ENCODE peak calls at places on chromosomes 5 and 9, in seven cellular contexts. J, R, G, W, O, M and V are unnamed samples. For H3K4me1, the result is how much of the 10 kb centered on the place peaks cover.

GRCh38 chr5:98639258-98639657 is 134.2 kb upstream of the RGMB start:
- DNase-seq in J (no peak), R (no peak), G (no peak), W (no peak), O (no peak), M (no peak), V (no peak)

GRCh38 chr9:21919377-21920362 is 74.5 kb downstream of the CDKN2A start:
- DNase-seq in J (no peak), R (no peak), G (no peak), W (no peak), O (no peak), M (no peak), V (no peak)

GRCh38 chr5:168393773-168394172 is 92.5 kb upstream of the RARS1 start:
- DNase-seq in J (no peak), R (no peak), G (no peak), W (no peak), O (no peak), M (no peak), V (no peak)

GRCh38 chr9:37466037-37466709 is 923 bp upstream of the ZBTB5 start:
- DNase-seq in J (peak), R (peak), G (peak), W (peak), O (peak), M (peak), V (peak)

GRCh38 chr9:130997925-130998595 is 10.9 kb upstream of the LAMC3 start:
- DNase-seq in J (peak), R (peak), G (peak), W (no peak), O (peak), M (peak), V (peak)

GRCh38 chr5:37208883-37209808 is 40.0 kb downstream of the CPLANE1 start:
- DNase-seq in J (peak), R (peak), G (no peak), W (peak), O (no peak), M (no peak), V (peak)

GRCh38 chr9:111429175-111429574 is 55.0 kb downstream of the ECPAS start:
- DNase-seq in J (no peak), R (no peak), G (no peak), W (no peak), O (no peak), M (no peak), V (no peak)

GRCh38 chr9:70073756-70074155 is 30.1 kb downstream of the MAMDC2 start:
- DNase-seq in J (no peak), R (no peak), G (no peak), W (no peak), O (no peak), M (no peak), V (no peak)

GRCh38 chr5:52786937-52787599 is 648 bp upstream of the ITGA1 start:
- DNase-seq in J (no peak), R (no peak), G (peak), W (peak), O (no peak), M (peak), V (no peak)

GRCh38 chr5:2754621-2755370 is 3.3 kb upstream of the IRX2 start:
- DNase-seq in J (no peak), R (no peak), G (no peak), W (no peak), O (peak), M (no peak), V (no peak)

GRCh38 chr5:141382469-141383294 is at the start of gene PCDHGA7:
- DNase-seq in J (no peak), R (no peak), G (no peak), W (no peak), O (no peak), M (peak), V (no peak)

GRCh38 chr5:14234204-14234603 is 91.1 kb downstream of the TRIO start:
- DNase-seq in J (no peak), R (no peak), G (no peak), W (no peak), O (no peak), M (peak), V (no peak)

GRCh38 chr5:91206734-91207133 is 176.4 kb downstream of the ARRDC3 start:
- DNase-seq in J (no peak), R (no peak), G (no peak), W (no peak), O (no peak), M (no peak), V (no peak)

GRCh38 chr5:87393331-87393730 is 19.4 kb downstream of the CCNH start:
- DNase-seq in J (no peak), R (no peak), G (no peak), W (no peak), O (no peak), M (peak), V (no peak)

GRCh38 chr9:1804128-1804865 is 210.8 kb upstream of the SMARCA2 start:
- DNase-seq in J (no peak), R (no peak), G (no peak), W (no peak), O (no peak), M (no peak), V (no peak)

GRCh38 chr5:102561894-102562760 is 63.3 kb upstream of the SLCO6A1 start:
- DNase-seq in J (no peak), R (peak), G (no peak), W (no peak), O (peak), M (peak), V (peak)

GRCh38 chr9:77975023-77975422 is 56.6 kb downstream of the GNAQ start:
- DNase-seq in J (no peak), R (no peak), G (no peak), W (no peak), O (no peak), M (no peak), V (no peak)

GRCh38 chr9:1718836-1719235 is 296.3 kb upstream of the SMARCA2 start:
- DNase-seq in J (no peak), R (no peak), G (no peak), W (no peak), O (no peak), M (no peak), V (no peak)

GRCh38 chr9:37426846-37427245 is 4.3 kb downstream of the GRHPR start:
- DNase-seq in J (no peak), R (no peak), G (no peak), W (no peak), O (no peak), M (no peak), V (no peak)

DNA sequence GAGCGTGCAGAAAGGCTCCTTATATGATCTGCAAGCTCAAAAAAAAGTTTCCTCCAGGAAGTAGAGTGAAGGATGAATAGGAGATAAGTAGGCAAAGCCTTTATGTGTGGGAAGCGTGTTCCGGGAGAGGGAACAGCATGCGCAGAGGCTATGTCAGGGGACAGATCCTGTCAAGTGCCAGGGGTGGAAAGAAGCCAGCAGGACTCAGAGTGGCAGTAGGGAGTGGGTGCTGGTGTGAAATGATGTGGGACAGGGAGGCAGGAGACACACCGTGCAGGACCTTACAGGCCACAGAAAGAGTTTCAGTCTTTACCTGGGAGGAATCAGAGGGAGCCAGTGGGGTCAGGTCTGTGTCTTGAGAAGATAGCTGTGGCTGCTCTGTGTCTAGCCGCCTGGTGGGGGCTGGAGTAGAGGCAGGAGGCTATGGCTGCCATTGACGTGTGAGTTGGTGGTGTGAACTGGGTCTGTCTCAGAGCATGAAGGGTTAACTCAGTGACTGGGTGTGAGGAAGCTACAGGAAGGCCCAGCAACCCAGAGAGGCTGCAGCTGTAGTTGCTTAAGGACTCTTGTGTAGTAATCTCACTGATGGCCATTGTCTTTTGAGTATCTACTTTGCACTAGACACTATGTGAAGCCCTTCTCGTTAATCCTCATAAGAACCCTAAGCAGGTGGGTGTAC is 71.3 kb downstream of the PPARGC1B start:
- DNase-seq in J (no peak), R (no peak), G (no peak), W (no peak), O (no peak), M (no peak), V (no peak)
- H3K4me1 ChIP-seq in J (under half), R (under half), G (under half), W (under half), O (under half), M (half or more), V (under half)

DNA sequence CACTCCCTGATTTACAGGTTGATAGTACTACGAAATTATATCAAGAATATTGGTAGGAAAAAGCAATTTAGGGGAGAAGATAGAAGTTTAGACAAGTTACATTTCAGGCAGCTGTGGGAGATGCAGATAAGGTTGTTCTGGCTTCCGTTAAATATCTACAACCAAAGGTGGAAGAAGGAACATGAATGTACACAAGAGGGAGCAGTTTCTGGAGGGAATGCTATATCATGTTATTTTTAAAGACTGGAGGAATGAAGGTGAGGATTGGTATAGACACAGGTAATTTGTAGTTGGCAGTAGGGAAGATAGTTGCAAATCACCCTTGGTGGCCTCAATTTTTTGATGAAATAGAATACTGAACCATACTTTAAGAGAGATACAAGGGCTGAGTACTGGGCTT is 187.3 kb upstream of the NMUR2 start:
- DNase-seq in J (no peak), R (no peak), G (no peak), W (no peak), O (no peak), M (peak), V (no peak)
- TF ChIP-seq CTCF in J (no peak), R (no peak), G (no peak), W (no peak), O (no peak), M (no peak), V (no peak)

DNA sequence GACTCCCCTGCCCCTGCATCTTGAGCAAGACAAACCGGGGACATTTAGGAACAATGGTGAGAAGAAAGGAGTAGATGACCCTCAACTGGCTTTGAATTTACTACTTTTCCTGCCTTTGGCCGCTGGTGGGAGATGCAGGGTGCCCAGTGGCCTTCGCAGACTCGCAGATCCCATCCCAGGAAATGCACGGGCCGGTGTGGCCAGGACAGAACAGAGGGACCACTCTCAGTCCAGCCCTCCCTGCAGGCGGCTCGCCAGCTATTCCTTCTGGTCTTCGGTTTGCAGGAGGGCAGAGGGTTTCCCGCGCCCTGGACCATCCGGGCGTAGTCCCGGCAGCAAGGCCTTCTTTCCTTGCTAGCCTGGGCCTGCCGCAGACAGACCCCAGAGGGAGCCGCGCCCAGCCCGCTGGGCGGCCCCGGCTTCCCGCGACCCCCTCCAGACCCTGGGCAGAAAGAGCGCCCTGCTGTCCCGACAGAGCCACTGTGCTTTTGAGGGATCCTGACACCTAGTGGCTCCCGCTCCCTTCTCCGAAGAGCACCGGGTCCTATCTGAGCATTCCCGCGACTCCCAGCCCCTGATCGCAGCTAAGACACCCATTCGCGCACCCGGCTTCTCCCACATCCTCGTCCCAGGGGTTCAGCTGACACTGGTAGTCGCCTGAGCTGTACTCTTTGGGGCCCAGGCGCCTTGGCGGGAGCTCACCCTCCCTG is 1.2 kb downstream of the CFAP90 start:
- DNase-seq in J (peak), R (no peak), G (no peak), W (no peak), O (peak), M (peak), V (peak)
- H3K4me3 ChIP-seq in J (peak), R (peak), G (peak), W (peak), O (peak), M (peak), V (peak)

GRCh38 chr5:55991768-55992486 is 2.8 kb downstream of the IL6ST start:
- DNase-seq in J (no peak), R (no peak), G (no peak), W (no peak), O (no peak), M (no peak), V (no peak)
- H3K4me1 ChIP-seq in J (under half), R (half or more), G (under half), W (under half), O (under half), M (under half), V (under half)

DNA sequence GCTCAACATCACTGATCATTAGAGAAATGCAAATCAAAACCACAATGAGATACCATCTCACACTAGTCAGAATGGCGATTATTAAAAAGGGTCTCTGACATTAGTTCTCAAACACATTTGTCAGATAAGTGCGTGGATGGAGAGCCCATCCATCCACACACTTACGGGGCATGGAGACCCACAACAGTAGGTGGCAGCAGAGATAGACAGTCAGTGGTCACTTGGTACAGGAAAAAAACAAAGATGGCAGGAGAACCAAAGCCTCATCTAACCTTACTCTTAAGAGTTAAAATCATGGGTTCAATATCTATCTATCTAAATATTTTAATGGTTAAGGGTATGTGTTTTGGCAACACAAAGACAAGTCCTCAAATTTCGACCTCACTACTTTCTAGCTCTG is 1378.7 kb upstream of the C9orf72 start:
- DNase-seq in J (no peak), R (no peak), G (no peak), W (no peak), O (no peak), M (peak), V (peak)
- TF ChIP-seq CTCF in J (no peak), R (no peak), G (no peak), W (no peak), O (peak), M (no peak), V (peak)

GRCh38 chr5:88692979-88693932 is 189.7 kb downstream of the MEF2C start:
- DNase-seq in J (no peak), R (no peak), G (no peak), W (no peak), O (no peak), M (no peak), V (no peak)
- H3K4me3 ChIP-seq in J (no peak), R (peak), G (no peak), W (no peak), O (no peak), M (no peak), V (no peak)

GRCh38 chr9:137199411-137200121 is 975 bp downstream of the TPRN start:
- DNase-seq in J (no peak), R (no peak), G (no peak), W (no peak), O (no peak), M (no peak), V (no peak)

GRCh38 chr9:137201205-137201868 is 796 bp upstream of the TPRN start:
- DNase-seq in J (no peak), R (no peak), G (no peak), W (no peak), O (no peak), M (no peak), V (no peak)

GRCh38 chr9:137198051-137198747 is 2.3 kb downstream of the TPRN start:
- DNase-seq in J (no peak), R (no peak), G (peak), W (no peak), O (peak), M (no peak), V (no peak)

GRCh38 chr9:137198748-137199276 is 1.7 kb downstream of the TPRN start:
- DNase-seq in J (no peak), R (no peak), G (peak), W (no peak), O (no peak), M (no peak), V (no peak)

DNA sequence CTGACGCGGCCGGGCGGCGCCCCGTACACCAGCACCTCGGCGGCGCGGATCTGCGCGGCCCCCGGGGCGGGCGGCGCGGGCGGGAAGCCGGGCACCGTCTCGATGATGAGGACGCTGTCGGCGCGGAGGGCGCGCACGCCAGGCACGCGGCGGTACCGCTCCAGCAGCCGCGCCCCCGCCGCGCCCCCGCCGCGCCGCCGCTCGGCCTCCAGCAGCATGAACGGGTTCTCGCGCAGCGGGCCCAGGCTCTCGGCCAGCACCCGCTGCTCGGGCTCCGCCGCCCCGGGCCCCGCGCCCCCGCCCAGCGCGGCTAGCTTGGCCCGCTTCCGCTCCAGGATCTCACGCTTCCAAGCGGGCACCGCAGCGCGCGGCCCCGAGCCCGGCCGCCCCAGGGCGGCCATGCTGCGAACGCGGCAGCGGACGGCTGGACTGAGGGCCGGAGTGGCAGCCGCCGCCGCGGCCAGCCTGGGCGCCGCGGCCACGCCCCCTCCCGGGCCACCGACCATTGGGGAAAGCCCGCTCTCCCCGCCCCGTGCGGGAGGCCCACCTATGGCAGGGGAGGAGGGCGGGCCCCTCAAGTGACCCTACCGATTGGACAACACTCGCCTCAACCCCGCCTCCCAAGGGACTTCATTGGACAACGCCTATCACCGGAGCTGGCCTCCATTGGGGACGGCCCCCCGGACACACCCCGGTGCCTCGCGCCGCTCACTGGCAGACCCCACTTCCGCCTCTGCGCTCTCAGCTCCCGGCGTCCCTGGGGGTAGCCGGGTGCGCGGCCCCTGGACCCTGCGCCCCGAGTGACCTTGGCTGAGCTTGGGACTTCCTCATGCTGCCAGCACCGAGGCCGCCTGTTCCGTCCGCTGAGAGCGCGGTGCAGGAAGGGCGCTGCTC is at the start of gene TPRN:
- DNase-seq in J (peak), R (peak), G (peak), W (peak), O (peak), M (peak), V (peak)
- H3K4me1 ChIP-seq in J (under half), R (half or more), G (half or more), W (under half), O (half or more), M (under half), V (under half)

DNA sequence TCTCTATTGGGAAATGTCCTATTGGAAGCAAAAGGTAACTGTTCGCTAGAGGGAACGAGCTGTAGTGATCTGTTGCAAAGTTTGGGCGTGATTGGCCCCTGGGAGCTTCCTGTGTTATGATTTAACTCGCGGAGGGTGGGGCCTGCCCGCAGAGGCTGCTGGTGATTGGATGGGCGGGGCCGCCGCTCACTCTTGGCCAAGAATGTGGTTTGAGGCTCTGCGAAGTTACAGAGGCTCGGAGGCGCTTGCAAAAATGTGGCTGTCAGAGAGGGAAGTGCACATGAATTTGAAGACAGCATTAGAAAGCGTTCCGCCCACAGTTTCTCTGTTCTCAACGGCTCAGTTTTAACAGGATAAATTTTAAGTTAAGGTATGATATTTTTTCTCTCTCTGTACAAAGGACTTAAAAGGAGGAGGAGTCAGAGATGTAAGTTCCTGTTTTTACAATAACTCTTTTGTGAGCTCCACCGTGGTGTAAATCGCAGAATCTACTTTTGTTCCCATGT is 46.9 kb downstream of the CNTRL start:
- DNase-seq in J (peak), R (peak), G (peak), W (peak), O (peak), M (peak), V (peak)
- TF ChIP-seq CTCF in J (peak), R (peak), G (no peak), W (peak), O (peak), M (no peak), V (no peak)

GRCh38 chr5:135028791-135029467 is 5.1 kb downstream of the PITX1 start:
- DNase-seq in J (no peak), R (no peak), G (no peak), W (no peak), O (no peak), M (no peak), V (no peak)

GRCh38 chr5:135030691-135031145 is 3.3 kb downstream of the PITX1 start:
- DNase-seq in J (no peak), R (no peak), G (no peak), W (no peak), O (no peak), M (no peak), V (no peak)

GRCh38 chr5:135029468-135030122 is 4.4 kb downstream of the PITX1 start:
- DNase-seq in J (no peak), R (no peak), G (no peak), W (no peak), O (no peak), M (no peak), V (no peak)

GRCh38 chr5:135031146-135031812 is 2.7 kb downstream of the PITX1 start:
- DNase-seq in J (no peak), R (no peak), G (no peak), W (no peak), O (no peak), M (no peak), V (no peak)

DNA sequence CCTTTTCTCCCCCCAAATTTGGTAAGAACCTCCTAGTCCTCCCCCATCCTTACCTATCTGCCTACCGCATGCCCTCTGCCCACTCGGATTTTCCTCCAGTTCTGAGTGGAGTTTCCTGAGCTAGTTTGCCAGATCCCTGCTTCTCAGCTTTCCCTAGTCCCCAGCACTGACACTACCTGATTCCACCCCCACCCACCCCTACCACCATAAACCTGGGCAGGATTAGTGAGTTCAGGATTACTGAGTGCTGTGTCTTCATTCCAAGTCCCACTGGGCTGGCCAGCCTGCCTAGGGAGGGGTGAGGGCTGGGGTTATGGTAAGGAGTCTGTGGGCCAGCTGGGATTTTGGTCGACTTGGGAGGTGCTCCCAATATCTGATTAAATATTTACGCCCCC is 3.9 kb downstream of the PITX1 start:
- DNase-seq in J (no peak), R (no peak), G (no peak), W (no peak), O (no peak), M (no peak), V (no peak)
- H3K4me3 ChIP-seq in J (no peak), R (no peak), G (peak), W (no peak), O (no peak), M (no peak), V (no peak)